ENCODE peak calls at places on chromosome 19, in four cellular contexts. One of them, this sample, is unnamed.

GRCh38 chr19:4303778-4304508 is 455 bp upstream of the FSD1 start:
- DNase-seq in CD8-positive, alpha-beta T cell: no peak
- DNase-seq in Karpas-422: no peak
- DNase-seq in WTC11: no peak
- DNase-seq in this sample: no peak

GRCh38 chr19:30783936-30784335 is 411.8 kb downstream of the ZNF536 start:
- DNase-seq in CD8-positive, alpha-beta T cell: no peak
- DNase-seq in Karpas-422: no peak
- DNase-seq in WTC11: no peak
- DNase-seq in this sample: no peak

GRCh38 chr19:13149628-13150186 is 468 bp downstream of the STX10 start:
- DNase-seq in Karpas-422: peak
- DNase-seq in WTC11: peak
- DNase-seq in CD8-positive, alpha-beta T cell: no peak
- DNase-seq in this sample: no peak

GRCh38 chr19:13959141-13959961 is 7.0 kb downstream of the DCAF15 start:
- DNase-seq in WTC11: no peak
- DNase-seq in CD8-positive, alpha-beta T cell: no peak
- DNase-seq in Karpas-422: no peak
- DNase-seq in this sample: no peak

GRCh38 chr19:4376991-4377781 is 23.2 kb downstream of the SH3GL1 start:
- DNase-seq in Karpas-422: no peak
- DNase-seq in WTC11: no peak
- DNase-seq in CD8-positive, alpha-beta T cell: no peak
- DNase-seq in this sample: no peak

GRCh38 chr19:55699221-55699620 is 24.2 kb downstream of the EPN1 start:
- DNase-seq in WTC11: no peak
- DNase-seq in Karpas-422: no peak
- DNase-seq in CD8-positive, alpha-beta T cell: no peak
- DNase-seq in this sample: no peak

GRCh38 chr19:4709440-4710280 is 14.0 kb downstream of the DPP9 start:
- DNase-seq in CD8-positive, alpha-beta T cell: peak
- DNase-seq in WTC11: no peak
- DNase-seq in Karpas-422: no peak
- DNase-seq in this sample: no peak

GRCh38 chr19:48630289-48631036 is 6.7 kb downstream of the DBP start:
- DNase-seq in WTC11: peak
- DNase-seq in CD8-positive, alpha-beta T cell: no peak
- DNase-seq in Karpas-422: no peak
- DNase-seq in this sample: no peak

GRCh38 chr19:18737337-18737953 is 53.7 kb downstream of the COMP start:
- DNase-seq in CD8-positive, alpha-beta T cell: no peak
- DNase-seq in WTC11: no peak
- DNase-seq in Karpas-422: no peak
- DNase-seq in this sample: no peak

GRCh38 chr19:17254636-17255035 is 8.9 kb upstream of the NR2F6 start:
- DNase-seq in WTC11: no peak
- DNase-seq in CD8-positive, alpha-beta T cell: no peak
- DNase-seq in Karpas-422: no peak
- DNase-seq in this sample: no peak

GRCh38 chr19:14248578-14249011 is 42.6 kb upstream of the ADGRL1 start:
- DNase-seq in WTC11: peak
- DNase-seq in Karpas-422: no peak
- DNase-seq in CD8-positive, alpha-beta T cell: peak
- DNase-seq in this sample: no peak

GRCh38 chr19:23070353-23070781 is 46.5 kb upstream of the ZNF730 start:
- DNase-seq in WTC11: peak
- DNase-seq in Karpas-422: no peak
- DNase-seq in CD8-positive, alpha-beta T cell: no peak
- DNase-seq in this sample: peak

GRCh38 chr19:41957161-41957837 is 1.8 kb downstream of the RABAC1 start:
- DNase-seq in CD8-positive, alpha-beta T cell: no peak
- DNase-seq in Karpas-422: no peak
- DNase-seq in WTC11: no peak
- DNase-seq in this sample: no peak

This sample was measured in NAMALWA.